ENCODE peak calls at places on chromosomes 4 and X, in nine cellular contexts. L is HuH-7; V is caudate nucleus; B is posterior cingulate gyrus; E is brain microvascular endothelial cell; O is activated T-cell treated with anti-CD3 and anti-CD28 coated beads, Interleukin-2, amount 50 U/mL, for 4 hours; H is aorta; I is upper lobe of left lung; U is activated CD8-positive, alpha-beta memory T cell treated with anti-CD3 and anti-CD28 coated beads for 24 hours. P is an unnamed sample.

GRCh38 chrX:122641136-122641535 is 542.9 kb upstream of the GRIA3 start:
- DNase-seq in E (no peak), V (no peak), O (no peak), L (no peak), U (no peak), B (no peak), H (no peak), I (no peak), P (no peak)

GRCh38 chr4:152100378-152101201 is 339.8 kb upstream of the GATB start:
- DNase-seq in H (no peak), U (peak), B (no peak), L (no peak), E (no peak), I (no peak), O (peak), V (no peak), P (peak)

GRCh38 chr4:185508162-185508561 is 27.1 kb downstream of the PDLIM3 start:
- DNase-seq in B (no peak), L (peak), I (no peak), U (no peak), V (no peak), O (no peak), E (no peak), H (no peak), P (no peak)

GRCh38 chr4:3287271-3287971 is 5.4 kb upstream of the RGS12 start:
- DNase-seq in U (peak), V (no peak), H (no peak), O (no peak), B (no peak), I (no peak), L (no peak), E (no peak), P (no peak)

GRCh38 chr4:122117743-122118142 is 34.4 kb upstream of the BLTP1 start:
- DNase-seq in H (no peak), E (no peak), I (no peak), L (no peak), B (no peak), O (no peak), U (no peak), V (no peak), P (no peak)

GRCh38 chr4:139924782-139925181 is 229.2 kb downstream of the MAML3 start:
- DNase-seq in E (no peak), L (no peak), H (no peak), I (no peak), V (no peak), O (no peak), U (no peak), B (no peak), P (no peak)

GRCh38 chr4:165312506-165312905 is 15.0 kb upstream of the MSMO1 start:
- DNase-seq in B (no peak), O (no peak), E (peak), I (no peak), U (no peak), H (no peak), V (no peak), L (no peak), P (no peak)

GRCh38 chr4:135927651-135928050 is 1604.6 kb downstream of the PCDH18 start:
- DNase-seq in H (no peak), I (no peak), U (no peak), B (no peak), E (no peak), L (no peak), V (no peak), O (no peak), P (no peak)